ENCODE peak calls at places on chromosome 1, in six cellular contexts. P is NCI-H2029 treated with DMSO at 0.1 percent for 48 hours; M is effector memory CD8-positive, alpha-beta T cell; X is adrenal gland; O is pancreas; C is B cell. N is an unnamed sample.

GRCh38 chr1:37177230-37177864 is 143.0 kb upstream of the GRIK3 start:
- DNase-seq in C (no peak), P (peak; percentile 66), M (no peak), X (peak; percentile 41), O (no peak), N (no peak)

GRCh38 chr1:61337981-61338848 is 255.9 kb downstream of the NFIA start:
- DNase-seq in P (peak; percentile 96), M (no peak), C (no peak), O (peak; percentile 81), X (peak; percentile 86), N (peak; percentile 81)

GRCh38 chr1:83546863-83547262 is 452.1 kb downstream of the TTLL7 start:
- DNase-seq in X (peak; percentile 64), M (no peak), C (no peak), P (no peak), O (no peak), N (peak; percentile 29)

GRCh38 chr1:81978945-81979344 is 178.2 kb downstream of the ADGRL2 start:
- DNase-seq in M (no peak), X (no peak), O (no peak), P (no peak), C (no peak), N (no peak)

GRCh38 chr1:41713557-41714327 is 205.0 kb downstream of the HIVEP3 start:
- DNase-seq in O (no peak), C (no peak), P (no peak), X (no peak), M (no peak), N (peak; percentile 9)

GRCh38 chr1:19445417-19446342 is 39.7 kb downstream of the CAPZB start:
- DNase-seq in M (no peak), O (no peak), C (no peak), P (peak; percentile 19), X (no peak), N (no peak)

GRCh38 chr1:196324345-196324744 is 283.9 kb downstream of the KCNT2 start:
- DNase-seq in X (no peak), O (no peak), M (no peak), C (no peak), P (no peak), N (no peak)

GRCh38 chr1:206742702-206743383 is 27.7 kb upstream of the IL19 start:
- DNase-seq in M (no peak), P (no peak), C (no peak), O (no peak), X (no peak), N (no peak)

GRCh38 chr1:205472737-205473565 is 17.1 kb upstream of the BLACAT1 start:
- DNase-seq in C (no peak), P (no peak), O (no peak), M (no peak), X (no peak), N (no peak)

GRCh38 chr1:204520834-204521709 is 4.9 kb downstream of the MDM4 start:
- DNase-seq in P (peak; percentile 72), M (peak; percentile 44), O (no peak), C (peak; percentile 89), X (no peak), N (no peak)

GRCh38 chr1:202002447-202002846 is 7.9 kb upstream of the ELF3 start:
- DNase-seq in M (no peak), O (no peak), P (no peak), C (no peak), X (no peak), N (no peak)

GRCh38 chr1:37901191-37901892 is 42.0 kb upstream of the MTF1 start:
- DNase-seq in O (no peak), X (no peak), C (peak; percentile 46), M (no peak), P (no peak), N (no peak)

GRCh38 chr1:113886417-113887391 is 677 bp downstream of the BCL2L15 start:
- DNase-seq in C (no peak), X (no peak), P (no peak), O (peak; percentile 54), M (no peak), N (no peak)

GRCh38 chr1:243434594-243434993 is 178.8 kb downstream of the SDCCAG8 start:
- DNase-seq in O (no peak), P (no peak), X (no peak), M (no peak), C (no peak), N (no peak)

N was measured in fibroblast of the conjunctiva.